ENCODE peak calls at places on chromosomes 2 and 18, in seven cellular contexts. T is CD4-positive, CD25-positive, alpha-beta regulatory T cell; Y is islet precursor cell; B is left kidney; K is stimulated activated CD4-positive, alpha-beta T cell treated with anti-CD3 and anti-CD28 coated beads, TNF-alpha, amount 100 ng/mL, for 1 hour; I is skeletal muscle cell; C is neural crest cell. W is an unnamed sample.

GRCh38 chr2:149191915-149192314 is 138.5 kb upstream of the LYPD6 start:
- DNase-seq in T (no peak), Y (no peak), B (no peak), K (no peak), I (no peak), C (no peak), W (no peak)

GRCh38 chr2:226712941-226713340 is 86.7 kb downstream of the IRS1 start:
- DNase-seq in T (no peak), Y (no peak), B (no peak), K (no peak), I (no peak), C (no peak), W (no peak)

GRCh38 chr18:64253222-64253621 is 104.3 kb upstream of the LINC00305 start:
- DNase-seq in T (no peak), Y (no peak), B (no peak), K (no peak), I (no peak), C (no peak), W (no peak)

GRCh38 chr2:228986961-228987360 is 284.1 kb downstream of the PID1 start:
- DNase-seq in T (no peak), Y (no peak), B (no peak), K (no peak), I (no peak), C (no peak), W (no peak)

GRCh38 chr2:232523682-232524597 is 2.0 kb upstream of the CHRND start:
- DNase-seq in T (no peak), Y (peak), B (peak), K (no peak), I (no peak), C (peak), W (no peak)

GRCh38 chr2:200618590-200619021 is 32.8 kb downstream of the AOX1 start:
- DNase-seq in T (no peak), Y (no peak), B (peak), K (no peak), I (peak), C (no peak), W (no peak)

GRCh38 chr18:79988925-79989361 is 580 bp upstream of the TXNL4A start:
- DNase-seq in T (no peak), Y (no peak), B (peak), K (no peak), I (no peak), C (no peak), W (no peak)

GRCh38 chr2:146544701-146545100 is 1300.1 kb upstream of the ACVR2A start:
- DNase-seq in T (no peak), Y (no peak), B (no peak), K (no peak), I (peak), C (no peak), W (no peak)

GRCh38 chr2:40545645-40546044 is 93.8 kb upstream of the SLC8A1 start:
- DNase-seq in T (no peak), Y (no peak), B (no peak), K (no peak), I (no peak), C (no peak), W (no peak)

GRCh38 chr2:8578335-8579244 is 103.3 kb upstream of the ID2 start:
- DNase-seq in T (no peak), Y (no peak), B (no peak), K (no peak), I (no peak), C (no peak), W (no peak)

GRCh38 chr2:174597347-174598047 is at the start of gene WIPF1:
- DNase-seq in T (peak), Y (no peak), B (no peak), K (no peak), I (no peak), C (no peak), W (peak)

GRCh38 chr2:18067980-18068379 is 189.5 kb downstream of the KCNS3 start:
- DNase-seq in T (no peak), Y (no peak), B (peak), K (no peak), I (no peak), C (no peak), W (no peak)

GRCh38 chr2:234579231-234579962 is 82.5 kb upstream of the ARL4C start:
- DNase-seq in T (no peak), Y (peak), B (no peak), K (no peak), I (no peak), C (no peak), W (no peak)

GRCh38 chr18:46166261-46166970 is 62.2 kb downstream of the HAUS1 start:
- DNase-seq in T (no peak), Y (no peak), B (no peak), K (no peak), I (no peak), C (no peak), W (no peak)

GRCh38 chr2:219461061-219461514 is 26.4 kb downstream of the SPEG start:
- DNase-seq in T (no peak), Y (no peak), B (peak), K (no peak), I (no peak), C (no peak), W (no peak)

GRCh38 chr18:42298744-42299685 is 344.0 kb downstream of the PIK3C3 start:
- DNase-seq in T (peak), Y (peak), B (peak), K (no peak), I (peak), C (peak), W (peak)

GRCh38 chr18:12288406-12288762 is 19.7 kb upstream of the TUBB6 start:
- DNase-seq in T (no peak), Y (no peak), B (no peak), K (no peak), I (no peak), C (no peak), W (no peak)

GRCh38 chr2:206693399-206694137 is 24.6 kb downstream of the DYTN start:
- DNase-seq in T (peak), Y (no peak), B (peak), K (no peak), I (peak), C (peak), W (peak)

GRCh38 chr2:183059561-183059960 is 19.0 kb upstream of the DUSP19 start:
- DNase-seq in T (no peak), Y (no peak), B (no peak), K (no peak), I (peak), C (no peak), W (no peak)

GRCh38 chr2:189046275-189046674 is 72.1 kb downstream of the COL3A1 start:
- DNase-seq in T (no peak), Y (no peak), B (no peak), K (no peak), I (no peak), C (no peak), W (no peak)